ENCODE peak calls at places on chromosomes 11 and 22, in seven cellular contexts. G is transverse colon, I is brain microvascular endothelial cell, V is sigmoid colon, J is body of pancreas, W is DND-41, Q is fibroblast of mammary gland. F is an unnamed sample.

GRCh38 chr11:40434941-40435340 is 1024.5 kb downstream of the LRRC4C start:
- DNase-seq in V (no peak), W (no peak), J (no peak), I (no peak), Q (no peak), G (no peak), F (no peak)

GRCh38 chr11:61580292-61580888 is 486 bp downstream of the SYT7 start:
- DNase-seq in G (no peak), Q (no peak), W (no peak), J (peak), V (no peak), I (no peak), F (no peak)

GRCh38 chr11:72436667-72437066 is 2.3 kb upstream of the CLPB start:
- DNase-seq in V (no peak), W (no peak), I (no peak), G (no peak), J (no peak), Q (no peak), F (peak)

GRCh38 chr22:45855961-45856360 is 121.0 kb downstream of the WNT7B start:
- DNase-seq in G (no peak), I (no peak), Q (no peak), W (no peak), J (no peak), V (no peak), F (no peak)

GRCh38 chr22:19118601-19118880 is 3.7 kb downstream of the DGCR2 start:
- DNase-seq in Q (no peak), V (no peak), W (no peak), J (no peak), G (no peak), I (no peak), F (no peak)

GRCh38 chr22:19175026-19175601 is 3.4 kb downstream of the SLC25A1 start:
- DNase-seq in V (no peak), Q (no peak), J (no peak), G (no peak), W (no peak), I (no peak), F (no peak)

GRCh38 chr11:36162909-36163434 is 126.3 kb downstream of the COMMD9 start:
- DNase-seq in W (no peak), G (no peak), Q (no peak), I (no peak), V (no peak), J (no peak), F (no peak)

GRCh38 chr11:124793466-124794278 is 6.5 kb downstream of the MSANTD2 start:
- DNase-seq in W (peak), V (no peak), G (peak), I (no peak), Q (peak), J (peak), F (peak)

GRCh38 chr11:3123761-3124733 is 41.1 kb downstream of the OSBPL5 start:
- DNase-seq in Q (peak), W (no peak), I (peak), G (peak), V (peak), J (peak), F (no peak)

GRCh38 chr11:15179167-15179566 is 64.4 kb downstream of the INSC start:
- DNase-seq in I (no peak), V (no peak), W (no peak), J (no peak), Q (peak), G (no peak), F (no peak)

GRCh38 chr11:326842-327580 is 6.4 kb upstream of the IFITM3 start:
- DNase-seq in V (peak), I (peak), Q (peak), J (peak), W (peak), G (peak), F (peak)

GRCh38 chr11:72624496-72625201 is 49.6 kb downstream of the PDE2A start:
- DNase-seq in V (peak), Q (no peak), G (no peak), W (no peak), J (no peak), I (no peak), F (no peak)

GRCh38 chr11:121356357-121356756 is 63.8 kb downstream of the SC5D start:
- DNase-seq in Q (no peak), V (no peak), W (no peak), J (no peak), G (no peak), I (no peak), F (no peak)

GRCh38 chr11:43578346-43579170 is 102.0 kb upstream of the HSD17B12 start:
- DNase-seq in W (no peak), G (no peak), J (no peak), V (no peak), I (peak), Q (peak), F (no peak)

GRCh38 chr11:861105-861479 is 18.4 kb downstream of the TSPAN4 start:
- DNase-seq in J (no peak), V (no peak), G (no peak), I (no peak), W (no peak), Q (no peak), F (no peak)

GRCh38 chr11:121534131-121535093 is 81.6 kb upstream of the SORL1-AS1 start:
- DNase-seq in V (no peak), J (no peak), W (no peak), I (no peak), G (no peak), Q (peak), F (no peak)

GRCh38 chr22:44444341-44445306 is 53.4 kb downstream of the RTL6 start:
- DNase-seq in I (no peak), G (no peak), W (no peak), Q (no peak), J (no peak), V (peak), F (no peak)

GRCh38 chr11:5626191-5626590 is 1.4 kb downstream of the TRIM34 start:
- DNase-seq in Q (peak), G (no peak), V (no peak), J (no peak), I (no peak), W (no peak), F (no peak)

GRCh38 chr22:44804327-44804726 is 52.0 kb downstream of the ARHGAP8 start:
- DNase-seq in V (no peak), G (no peak), Q (no peak), J (no peak), I (no peak), W (no peak), F (no peak)

GRCh38 chr22:32480238-32480637 is 5.6 kb downstream of the FBXO7 start:
- DNase-seq in G (no peak), V (no peak), Q (no peak), W (no peak), J (no peak), I (no peak), F (peak)
- TF ChIP-seq CTCF in G (no peak), V (no peak), Q (no peak), W (no peak), J (no peak), I (no peak), F (no peak)

GRCh38 chr11:93017821-93018690 is 48.6 kb downstream of the MTNR1B start:
- DNase-seq in V (no peak), W (no peak), I (no peak), G (no peak), Q (peak), J (no peak), F (no peak)

GRCh38 chr11:93024376-93024775 is 54.9 kb downstream of the MTNR1B start:
- DNase-seq in I (no peak), W (no peak), V (no peak), G (no peak), Q (peak), J (no peak), F (no peak)

GRCh38 chr11:93025558-93026255 is 56.3 kb downstream of the MTNR1B start:
- DNase-seq in V (no peak), I (no peak), J (no peak), Q (peak), W (no peak), G (no peak), F (no peak)

GRCh38 chr11:93016595-93016994 is 47.1 kb downstream of the MTNR1B start:
- DNase-seq in V (no peak), I (no peak), J (no peak), W (no peak), G (no peak), Q (no peak), F (no peak)

DNA sequence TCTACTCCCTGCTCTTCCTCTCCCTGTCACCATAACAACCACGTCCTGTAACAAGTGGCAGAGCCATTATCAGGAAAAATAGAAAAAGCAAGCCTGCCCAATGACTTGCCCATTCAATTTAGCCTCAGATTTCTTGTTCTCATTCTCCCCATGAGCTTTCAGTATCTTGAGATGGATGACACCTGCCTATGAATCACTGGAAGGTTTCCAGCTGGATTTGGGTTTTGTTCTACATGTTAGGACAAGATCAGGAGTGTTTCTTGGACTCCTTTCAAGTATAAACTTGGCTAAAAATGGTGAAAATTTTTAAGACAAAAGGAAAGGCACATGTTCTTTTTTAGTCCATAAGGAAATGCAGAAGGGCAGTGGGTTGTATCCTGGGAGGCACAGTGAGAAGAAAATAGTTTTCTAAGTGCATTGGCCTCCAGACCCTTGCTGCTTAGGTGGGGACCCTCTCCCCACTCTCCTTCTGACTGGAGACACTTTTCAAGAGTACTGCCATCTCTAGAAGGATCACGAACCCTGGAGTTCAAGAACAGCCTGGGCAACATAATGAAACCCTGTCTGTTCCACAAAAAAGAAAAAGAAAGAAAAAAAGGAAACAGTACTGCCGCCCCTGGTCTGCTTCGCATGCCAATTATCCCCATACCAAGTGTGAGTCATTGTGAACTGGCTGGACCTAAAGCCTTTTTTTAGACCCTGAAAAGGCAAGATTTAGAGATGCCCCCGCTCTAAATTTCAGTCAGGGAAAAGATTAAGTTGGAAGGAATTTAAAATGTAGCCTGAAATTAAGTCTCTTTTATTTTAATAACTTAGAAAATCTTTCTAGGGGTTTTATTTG is 51.0 kb downstream of the MTNR1B start:
- DNase-seq in I (peak), W (no peak), G (no peak), Q (peak), J (no peak), V (no peak), F (no peak)
- H3K4me3 ChIP-seq in I (no peak), W (no peak), G (no peak), Q (no peak), J (no peak), V (no peak), F (no peak)

DNA sequence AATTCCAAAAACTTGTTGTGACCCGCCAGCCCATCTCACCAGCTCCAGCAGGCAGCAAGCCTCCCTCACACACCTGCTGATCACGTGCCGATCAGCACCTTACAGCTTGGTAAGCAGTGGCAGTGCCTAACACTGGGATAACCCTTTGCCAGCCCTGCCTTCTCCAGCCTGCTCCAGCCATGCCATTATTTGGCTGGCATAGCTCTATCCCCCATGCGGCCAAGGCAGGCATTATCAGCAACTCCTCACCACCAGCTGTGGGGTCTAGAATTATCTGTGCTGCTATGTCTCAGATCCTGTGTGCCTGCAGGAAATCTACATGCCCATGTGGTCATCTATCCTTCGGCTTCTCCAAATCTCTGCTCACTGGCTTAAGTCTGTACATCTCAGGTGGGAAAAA is 215.0 kb downstream of the ST3GAL4 start:
- DNase-seq in G (no peak), I (no peak), V (no peak), J (no peak), Q (no peak), W (no peak), F (no peak)
- TF ChIP-seq CTCF in G (no peak), I (no peak), V (no peak), J (no peak), Q (no peak), W (no peak), F (no peak)

GRCh38 chr11:46673713-46674462 is 26.5 kb downstream of the ARHGAP1 start:
- DNase-seq in I (no peak), W (no peak), G (no peak), J (peak), Q (no peak), V (peak), F (no peak)

GRCh38 chr11:46676436-46677158 is 23.8 kb downstream of the ARHGAP1 start:
- DNase-seq in I (no peak), J (no peak), G (no peak), V (no peak), W (no peak), Q (no peak), F (no peak)

GRCh38 chr11:46674463-46675287 is 25.7 kb downstream of the ARHGAP1 start:
- DNase-seq in G (peak), V (peak), W (peak), Q (no peak), I (no peak), J (no peak), F (no peak)

GRCh38 chr11:46675949-46676348 is 24.5 kb downstream of the ARHGAP1 start:
- DNase-seq in V (no peak), I (no peak), Q (no peak), W (no peak), J (no peak), G (no peak), F (no peak)

DNA sequence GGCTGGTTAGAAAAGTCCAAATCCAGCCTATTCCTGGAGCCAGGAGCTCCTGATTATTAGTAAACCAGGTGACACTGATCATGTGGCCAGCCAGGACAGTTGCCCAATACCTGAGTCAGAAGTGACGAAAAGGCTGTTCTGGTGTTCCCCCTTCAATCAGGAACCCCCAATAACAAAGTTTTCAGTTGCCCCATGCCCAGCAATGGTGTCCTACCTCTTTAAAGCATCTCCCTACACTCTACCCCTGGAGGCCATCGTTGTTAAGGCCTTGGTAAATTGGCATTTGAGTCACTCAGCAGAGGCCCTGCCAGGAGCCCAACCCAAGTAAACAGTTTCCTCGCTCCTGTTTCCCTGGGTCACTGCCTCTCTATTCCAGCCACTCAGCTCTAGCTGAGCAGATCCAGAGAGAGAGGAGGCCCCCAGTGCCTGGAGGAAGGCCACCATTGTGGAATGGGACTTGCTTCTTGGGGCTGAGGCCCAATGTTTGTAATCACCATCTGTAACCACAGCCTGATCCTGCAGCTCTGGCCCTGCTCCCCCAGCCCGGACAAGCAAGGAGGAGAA is 25.0 kb downstream of the ARHGAP1 start:
- DNase-seq in W (no peak), Q (peak), V (peak), I (no peak), G (peak), J (peak), F (no peak)
- H3K4me3 ChIP-seq in W (no peak), Q (no peak), V (no peak), I (no peak), G (no peak), J (no peak), F (no peak)

GRCh38 chr11:101885631-101886030 is 29.2 kb upstream of the CEP126 start:
- DNase-seq in Q (no peak), I (no peak), V (no peak), W (no peak), J (no peak), G (no peak), F (no peak)

GRCh38 chr11:101881586-101881985 is 33.2 kb upstream of the CEP126 start:
- DNase-seq in I (no peak), V (no peak), W (no peak), G (no peak), Q (peak), J (no peak), F (no peak)

GRCh38 chr11:101880208-101880607 is 34.6 kb upstream of the CEP126 start:
- DNase-seq in V (no peak), J (no peak), Q (peak), W (peak), G (no peak), I (peak), F (peak)
- TF ChIP-seq CTCF in V (no peak), J (peak), Q (peak), W (peak), G (peak), I (peak), F (peak)

GRCh38 chr11:128310005-128310404 is 277.4 kb downstream of the ETS1 start:
- DNase-seq in W (no peak), I (no peak), V (no peak), G (no peak), Q (no peak), J (no peak), F (no peak)
- H3K4me3 ChIP-seq in W (no peak), I (no peak), V (no peak), G (no peak), Q (no peak), J (no peak), F (no peak)

DNA sequence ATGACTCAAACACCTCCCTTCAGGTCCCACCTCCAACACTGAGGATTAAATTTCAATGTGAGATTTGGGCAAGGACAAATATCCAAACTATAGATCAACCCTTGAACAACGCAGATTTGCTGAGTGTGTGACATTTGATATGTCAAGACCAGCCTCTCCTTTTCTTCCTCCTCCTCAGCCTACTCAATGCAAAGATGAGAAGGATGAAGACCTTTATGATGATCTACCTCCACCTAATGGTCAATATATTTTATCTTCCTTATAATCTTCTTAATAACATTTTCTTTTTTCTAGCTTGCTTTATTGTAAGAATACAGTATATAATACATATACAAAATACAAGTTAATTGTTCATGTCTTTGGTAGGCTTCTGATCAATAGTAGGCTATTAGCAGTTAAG is 67.5 kb upstream of the MPPED2 start:
- DNase-seq in V (no peak), I (no peak), Q (no peak), G (no peak), W (no peak), J (no peak), F (no peak)
- TF ChIP-seq CTCF in V (no peak), I (no peak), Q (no peak), G (no peak), W (no peak), J (no peak), F (no peak)